ENCODE peak calls at places on chromosomes 16 and 17, in nine cellular contexts. R is endothelial cell; Y is tibial artery; P is glutamatergic neuron; H is transverse colon; G is GM23338; Z is CD8-positive, alpha-beta T cell; Q is AG09319; W is esophagus squamous epithelium. U is an unnamed sample.
A peak's percentile ranks its signal among the peaks of the same experiment; 100 is the strongest.

GRCh38 chr17:7466644-7467341 is 12.6 kb downstream of the ZBTB4 start:
- DNase-seq in R (no peak), Y (peak; percentile 79), P (no peak), H (peak; percentile 45), G (no peak), Z (no peak), Q (no peak), W (no peak), U (no peak)

GRCh38 chr17:6462692-6463091 is 18.4 kb downstream of the PIMREG start:
- DNase-seq in R (no peak), Y (no peak), P (no peak), H (no peak), G (no peak), Z (no peak), Q (no peak), W (no peak), U (no peak)

GRCh38 chr17:75113798-75114551 is 4.2 kb downstream of the ARMC7 start:
- DNase-seq in R (peak; percentile 89), Y (peak; percentile 92), P (peak; percentile 84), H (peak; percentile 94), G (peak; percentile 96), Z (peak; percentile 81), Q (peak; percentile 76), W (peak; percentile 50), U (peak; percentile 42)

GRCh38 chr17:32445976-32446375 is 1.7 kb downstream of the PSMD11 start:
- DNase-seq in R (no peak), Y (no peak), P (no peak), H (no peak), G (no peak), Z (no peak), Q (no peak), W (no peak), U (no peak)

GRCh38 chr17:16878084-16878483 is 93.8 kb downstream of the TNFRSF13B start:
- DNase-seq in R (no peak), Y (no peak), P (no peak), H (no peak), G (no peak), Z (no peak), Q (no peak), W (no peak), U (no peak)

GRCh38 chr16:23629516-23629915 is 11.6 kb downstream of the PALB2 start:
- DNase-seq in R (no peak), Y (no peak), P (no peak), H (no peak), G (no peak), Z (no peak), Q (no peak), W (no peak), U (no peak)

GRCh38 chr16:21645261-21645721 is 7.1 kb downstream of the IGSF6 start:
- DNase-seq in R (no peak), Y (no peak), P (no peak), H (no peak), G (no peak), Z (no peak), Q (no peak), W (no peak), U (no peak)

GRCh38 chr16:35497399-35497798 is 2038.0 kb downstream of the TP53TG3F start:
- DNase-seq in R (no peak), Y (no peak), P (no peak), H (no peak), G (no peak), Z (no peak), Q (no peak), W (no peak), U (no peak)

GRCh38 chr17:48351916-48352332 is 78.1 kb downstream of the SKAP1 start:
- DNase-seq in R (no peak), Y (no peak), P (no peak), H (no peak), G (peak; percentile 53), Z (no peak), Q (peak; percentile 7), W (no peak), U (no peak)

GRCh38 chr16:81326971-81327370 is 12.2 kb downstream of the GAN start:
- DNase-seq in R (no peak), Y (no peak), P (no peak), H (no peak), G (no peak), Z (no peak), Q (no peak), W (no peak), U (no peak)

GRCh38 chr16:77225182-77225581 is 26.0 kb downstream of the SYCE1L start:
- DNase-seq in R (no peak), Y (no peak), P (no peak), H (no peak), G (no peak), Z (no peak), Q (no peak), W (no peak), U (no peak)

GRCh38 chr16:77219437-77219836 is 20.2 kb downstream of the SYCE1L start:
- DNase-seq in R (no peak), Y (no peak), P (no peak), H (no peak), G (no peak), Z (no peak), Q (no peak), W (no peak), U (no peak)

GRCh38 chr16:77221482-77221881 is 22.3 kb downstream of the SYCE1L start:
- DNase-seq in R (no peak), Y (no peak), P (no peak), H (no peak), G (no peak), Z (no peak), Q (no peak), W (no peak), U (no peak)

GRCh38 chr16:77220427-77220826 is 21.2 kb downstream of the SYCE1L start:
- DNase-seq in R (no peak), Y (no peak), P (no peak), H (no peak), G (no peak), Z (no peak), Q (no peak), W (no peak), U (no peak)

DNA sequence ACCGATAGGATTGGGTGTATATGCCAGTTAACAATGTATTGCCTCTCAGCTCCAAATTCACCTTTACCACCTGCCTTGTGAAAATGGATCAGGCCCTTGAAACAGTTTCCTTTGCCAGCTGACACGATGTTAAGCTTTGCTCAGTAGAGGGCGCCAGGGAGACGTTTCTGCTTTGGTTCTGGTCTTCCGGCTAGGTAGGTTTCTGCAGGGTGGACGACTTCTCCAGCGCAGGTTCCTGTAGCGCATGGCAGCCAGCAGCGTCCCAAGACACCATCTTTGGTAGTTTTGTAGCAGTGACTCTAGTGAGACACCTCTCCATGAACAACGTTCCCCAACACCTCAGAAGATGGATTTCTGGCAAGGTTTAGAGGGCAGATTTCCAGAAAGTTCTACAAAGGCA is 24.0 kb downstream of the SYCE1L start:
- DNase-seq in R (peak; percentile 43), Y (no peak), P (no peak), H (no peak), G (peak; percentile 87), Z (no peak), Q (no peak), W (no peak), U (no peak)
- TF ChIP-seq CTCF in R (peak; percentile 44), Y (no peak), P (peak; percentile 39), H (no peak), G (peak; percentile 79), Z (peak; percentile 44), Q (no peak), W (no peak), U (peak; percentile 43)

DNA sequence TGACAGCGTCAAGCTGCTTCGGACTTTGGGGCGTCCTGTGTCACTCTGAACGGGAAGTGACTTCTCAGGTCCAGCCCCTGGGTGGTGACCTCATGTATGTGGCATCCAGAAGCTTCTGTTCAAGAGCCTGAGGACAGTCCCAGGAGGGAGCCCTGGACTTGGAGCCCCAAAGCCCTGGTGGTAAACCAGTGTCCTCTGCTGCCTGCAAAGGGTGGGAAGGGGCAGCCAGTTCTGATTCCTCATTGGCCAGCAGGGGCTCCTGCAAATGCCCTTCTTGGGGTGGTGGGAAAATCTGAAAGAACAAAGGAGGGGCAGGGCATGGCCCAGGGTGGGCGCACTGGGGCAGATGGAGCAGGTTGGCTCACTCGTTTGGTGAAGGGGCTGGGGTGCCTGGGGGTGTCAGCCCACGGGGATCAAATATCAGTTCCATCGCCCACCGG is 1.6 kb downstream of the OSGIN1 start:
- DNase-seq in R (no peak), Y (peak; percentile 89), P (no peak), H (peak; percentile 74), G (peak; percentile 48), Z (no peak), Q (no peak), W (no peak), U (no peak)
- TF ChIP-seq CTCF in R (peak; percentile 14), Y (no peak), P (no peak), H (no peak), G (no peak), Z (no peak), Q (no peak), W (no peak), U (no peak)

GRCh38 chr16:3174618-3175148 is 13.3 kb upstream of the OR1F1 start:
- DNase-seq in R (no peak), Y (no peak), P (no peak), H (no peak), G (peak; percentile 56), Z (no peak), Q (no peak), W (no peak), U (no peak)
- TF ChIP-seq CTCF in R (no peak), Y (no peak), P (no peak), H (no peak), G (no peak), Z (no peak), Q (no peak), W (no peak), U (no peak)

GRCh38 chr16:49605536-49606241 is 232.1 kb downstream of the C16orf78 start:
- DNase-seq in R (no peak), Y (no peak), P (no peak), H (no peak), G (no peak), Z (no peak), Q (no peak), W (no peak), U (no peak)

GRCh38 chr16:49603956-49604355 is 230.4 kb downstream of the C16orf78 start:
- DNase-seq in R (no peak), Y (no peak), P (no peak), H (no peak), G (no peak), Z (no peak), Q (no peak), W (no peak), U (no peak)

GRCh38 chr16:49604602-49605001 is 231.0 kb downstream of the C16orf78 start:
- DNase-seq in R (no peak), Y (no peak), P (no peak), H (no peak), G (no peak), Z (no peak), Q (no peak), W (no peak), U (no peak)

GRCh38 chr16:49608095-49608494 is 234.5 kb downstream of the C16orf78 start:
- DNase-seq in R (no peak), Y (peak; percentile 7), P (no peak), H (no peak), G (no peak), Z (no peak), Q (no peak), W (no peak), U (no peak)

DNA sequence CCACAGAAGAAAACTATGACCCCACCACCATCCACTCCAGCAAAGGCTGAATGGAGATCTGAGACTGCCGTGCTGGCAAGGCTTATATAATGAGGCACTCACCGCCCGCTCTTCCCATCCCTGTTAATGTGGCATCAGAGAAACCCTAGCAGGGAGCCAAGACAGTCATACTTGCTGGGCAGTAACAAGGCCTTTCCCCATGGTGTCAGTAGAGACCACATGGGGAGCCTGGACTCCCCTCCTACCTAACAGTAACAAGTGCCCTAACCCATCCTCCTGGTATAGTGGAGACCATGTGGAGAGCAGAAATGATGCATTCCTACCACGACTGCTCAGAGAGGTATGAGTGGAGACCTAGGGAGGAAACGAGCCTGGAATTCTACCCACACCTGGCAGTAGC is 235.2 kb downstream of the C16orf78 start:
- DNase-seq in R (no peak), Y (peak; percentile 66), P (no peak), H (no peak), G (peak; percentile 60), Z (no peak), Q (no peak), W (no peak), U (no peak)
- TF ChIP-seq CTCF in R (no peak), Y (peak; percentile 40), P (no peak), H (no peak), G (peak; percentile 76), Z (no peak), Q (peak; percentile 77), W (peak; percentile 11), U (peak; percentile 74)

U was measured in epithelial cell of proximal tubule.